ENCODE peak calls at places on chromosomes 7 and 10, in six cellular contexts. Q is T-helper 2 cell; T is M059J; M is posterior cingulate gyrus; N is stimulated activated CD4-positive, alpha-beta T cell treated with anti-CD3 and anti-CD28 coated beads, TNF-alpha, amount 100 ng/mL, for 1 hour; H is transverse colon. C is an unnamed sample.

GRCh38 chr10:44961231-44961571 is 1.6 kb downstream of the RASSF4 start:
- DNase-seq in Q (no peak), T (no peak), M (no peak), N (no peak), H (no peak), C (peak; percentile 47)

GRCh38 chr7:116097365-116098009 is 66.9 kb upstream of the TFEC start:
- DNase-seq in Q (no peak), T (peak; percentile 94), M (no peak), N (no peak), H (no peak), C (peak; percentile 52)

GRCh38 chr7:30659312-30659711 is 22.9 kb downstream of the CRHR2 start:
- DNase-seq in Q (no peak), T (peak; percentile 15), M (no peak), N (no peak), H (no peak), C (no peak)

GRCh38 chr10:2475711-2476110 is 591.6 kb upstream of the PFKP start:
- DNase-seq in Q (no peak), T (no peak), M (no peak), N (no peak), H (no peak), C (no peak)

GRCh38 chr10:83078645-83079044 is 1060.7 kb upstream of the GHITM start:
- DNase-seq in Q (no peak), T (no peak), M (no peak), N (no peak), H (no peak), C (no peak)

GRCh38 chr10:69839696-69840345 is 38.1 kb downstream of the COL13A1 start:
- DNase-seq in Q (no peak), T (peak; percentile 91), M (no peak), N (no peak), H (no peak), C (peak; percentile 81)

GRCh38 chr10:129530486-129531065 is 63.5 kb downstream of the MGMT start:
- DNase-seq in Q (no peak), T (no peak), M (no peak), N (no peak), H (no peak), C (no peak)

GRCh38 chr7:28570113-28570969 is 158.0 kb downstream of the CREB5 start:
- DNase-seq in Q (no peak), T (peak; percentile 35), M (no peak), N (no peak), H (no peak), C (no peak)

GRCh38 chr10:77643795-77644468 is 6.3 kb upstream of the KCNMA1 start:
- DNase-seq in Q (no peak), T (peak; percentile 65), M (no peak), N (no peak), H (peak; percentile 44), C (peak; percentile 70)

GRCh38 chr10:119177708-119178370 is 773 bp downstream of the PRDX3 start:
- DNase-seq in Q (no peak), T (no peak), M (no peak), N (no peak), H (no peak), C (no peak)

GRCh38 chr7:55107946-55108345 is 89.1 kb downstream of the EGFR start:
- DNase-seq in Q (no peak), T (peak; percentile 84), M (no peak), N (no peak), H (no peak), C (no peak)

GRCh38 chr10:4243651-4244050 is 458.6 kb upstream of the KLF6 start:
- DNase-seq in Q (no peak), T (peak; percentile 94), M (no peak), N (no peak), H (no peak), C (no peak)

GRCh38 chr10:95550073-95550672 is 11.0 kb downstream of the SORBS1 start:
- DNase-seq in Q (no peak), T (no peak), M (no peak), N (no peak), H (no peak), C (no peak)

GRCh38 chr10:22705534-22705933 is 8.8 kb downstream of the PIP4K2A start:
- DNase-seq in Q (no peak), T (no peak), M (no peak), N (no peak), H (no peak), C (peak; percentile 41)

GRCh38 chr10:132011027-132011426 is 29.3 kb upstream of the BNIP3 start:
- DNase-seq in Q (no peak), T (no peak), M (no peak), N (no peak), H (no peak), C (no peak)

GRCh38 chr10:31838065-31838464 is 90.6 kb downstream of the ARHGAP12 start:
- DNase-seq in Q (no peak), T (no peak), M (no peak), N (no peak), H (no peak), C (no peak)

GRCh38 chr10:105797234-105797890 is 1156.3 kb downstream of the SORCS3 start:
- DNase-seq in Q (no peak), T (peak; percentile 35), M (no peak), N (no peak), H (no peak), C (no peak)

GRCh38 chr10:101319241-101319915 is 34.6 kb upstream of the BTRC start:
- DNase-seq in Q (no peak), T (peak; percentile 9), M (peak; percentile 66), N (no peak), H (no peak), C (no peak)

GRCh38 chr10:75302029-75302428 is 66.3 kb upstream of the COMTD1 start:
- DNase-seq in Q (no peak), T (no peak), M (no peak), N (no peak), H (no peak), C (no peak)

GRCh38 chr7:33744293-33744692 is 161.0 kb upstream of the BMPER start:
- DNase-seq in Q (no peak), T (peak; percentile 42), M (no peak), N (no peak), H (no peak), C (no peak)

C was measured in islet precursor cell.